ENCODE peak calls at places on chromosomes 7 and 10, in ten cellular contexts. N, E, J, Z, S, V, U, X, C and A are unnamed samples.

GRCh38 chr7:158268851-158269535 is 318.6 kb downstream of the PTPRN2 start:
- DNase-seq in C (no peak), U (no peak), V (no peak), Z (no peak), N (no peak), J (no peak), X (no peak), E (no peak), S (no peak), A (no peak)

GRCh38 chr10:110279062-110279986 is 25.4 kb downstream of the SMNDC1 start:
- DNase-seq in N (peak; percentile 69), X (peak; percentile 98), J (peak; percentile 63), C (peak; percentile 4), V (peak; percentile 39), Z (no peak), U (peak; percentile 79), E (no peak), S (peak; percentile 79), A (peak; percentile 54)

GRCh38 chr10:3129581-3130340 is 42.8 kb downstream of the PITRM1 start:
- DNase-seq in N (no peak), U (no peak), E (no peak), S (no peak), J (no peak), X (no peak), V (no peak), Z (no peak), C (no peak), A (no peak)

GRCh38 chr10:6013413-6014192 is 36.3 kb upstream of the IL15RA start:
- DNase-seq in S (no peak), Z (no peak), V (no peak), U (no peak), X (no peak), J (peak; percentile 36), C (no peak), E (no peak), N (no peak), A (no peak)

GRCh38 chr7:151056286-151057037 is 1.2 kb downstream of the CDK5 start:
- DNase-seq in C (no peak), J (no peak), N (peak; percentile 82), S (peak; percentile 76), Z (no peak), V (no peak), U (no peak), E (no peak), X (no peak), A (peak; percentile 89)

GRCh38 chr10:131810805-131811137 is 90.0 kb upstream of the PPP2R2D start:
- DNase-seq in U (no peak), E (no peak), V (no peak), X (no peak), J (peak; percentile 21), N (peak; percentile 26), Z (no peak), C (no peak), S (no peak), A (no peak)

GRCh38 chr10:24519950-24520349 is 203.7 kb downstream of the ARHGAP21 start:
- DNase-seq in N (peak; percentile 62), U (no peak), E (no peak), Z (no peak), V (no peak), X (no peak), S (peak; percentile 53), C (no peak), J (peak; percentile 41), A (no peak)

GRCh38 chr7:15463801-15464761 is 97.7 kb downstream of the AGMO start:
- DNase-seq in N (no peak), J (no peak), V (no peak), U (no peak), E (no peak), Z (no peak), S (no peak), X (no peak), C (no peak), A (no peak)

GRCh38 chr7:151207315-151207714 is 3.0 kb downstream of the H2BK1 start:
- DNase-seq in Z (no peak), J (peak; percentile 58), U (no peak), C (no peak), X (no peak), V (no peak), S (no peak), E (no peak), N (no peak), A (no peak)

GRCh38 chr7:3712841-3713240 is 411.8 kb downstream of the SDK1 start:
- DNase-seq in U (no peak), C (no peak), Z (no peak), V (peak; percentile 68), X (no peak), J (no peak), S (no peak), N (peak; percentile 49), E (no peak), A (no peak)

GRCh38 chr10:21242915-21243314 is 282.6 kb downstream of the SKIDA1 start:
- DNase-seq in Z (no peak), V (no peak), S (no peak), N (peak; percentile 24), U (no peak), E (no peak), C (no peak), J (no peak), X (no peak), A (no peak)

GRCh38 chr7:30433082-30433481 is 45.5 kb downstream of the NOD1 start:
- DNase-seq in S (peak; percentile 58), V (no peak), J (peak; percentile 4), N (peak; percentile 75), Z (no peak), C (no peak), X (peak; percentile 93), E (no peak), U (peak; percentile 89), A (no peak)

GRCh38 chr7:13742126-13742525 is 247.3 kb downstream of the ETV1 start:
- DNase-seq in Z (no peak), X (no peak), S (peak; percentile 25), N (no peak), U (no peak), E (no peak), V (no peak), C (no peak), J (no peak), A (peak; percentile 92)

GRCh38 chr7:124412531-124412930 is 353.1 kb downstream of the GPR37 start:
- DNase-seq in N (no peak), C (no peak), U (no peak), J (no peak), S (no peak), X (no peak), E (no peak), Z (no peak), V (no peak), A (no peak)

GRCh38 chr7:83452256-83452655 is 196.7 kb downstream of the SEMA3E start:
- DNase-seq in X (no peak), J (no peak), N (peak; percentile 73), S (peak; percentile 70), U (no peak), Z (no peak), V (no peak), E (no peak), C (no peak), A (no peak)

GRCh38 chr7:90383879-90384278 is 19.4 kb upstream of the CLDN12 start:
- DNase-seq in S (no peak), U (no peak), Z (no peak), C (no peak), E (no peak), V (no peak), X (no peak), N (no peak), J (no peak), A (no peak)

GRCh38 chr10:23693398-23693797 is 254.5 kb downstream of the OTUD1 start:
- DNase-seq in U (no peak), Z (no peak), S (peak; percentile 86), C (no peak), E (no peak), X (no peak), N (peak; percentile 88), J (no peak), V (peak; percentile 25), A (peak; percentile 77)